ENCODE peak calls at places on chromosome 22, in four cellular contexts. J is psoas muscle, T is IMR-90, W is pancreas. V is an unnamed sample.

GRCh38 chr22:47328550-47329243 is 566.2 kb downstream of the TBC1D22A start:
- DNase-seq in J (peak), W (no peak), T (peak), V (no peak)

GRCh38 chr22:36606114-36606513 is 77.1 kb upstream of the EIF3D start:
- DNase-seq in W (no peak), T (no peak), J (no peak), V (no peak)

GRCh38 chr22:34579519-34579918 is 486.4 kb upstream of the ISX start:
- DNase-seq in T (no peak), W (no peak), J (no peak), V (no peak)

GRCh38 chr22:31089101-31090100 is 8.3 kb downstream of the SMTN start:
- DNase-seq in J (peak), W (peak), T (no peak), V (peak)

GRCh38 chr22:37187891-37188761 is at the start of gene C1QTNF6:
- DNase-seq in J (peak), W (peak), T (peak), V (no peak)

GRCh38 chr22:19579880-19580279 is 55.7 kb upstream of the CLDN5 start:
- DNase-seq in W (no peak), J (peak), T (no peak), V (peak)

GRCh38 chr22:25091449-25091848 is 108.2 kb upstream of the CRYBB3 start:
- DNase-seq in W (no peak), T (no peak), J (no peak), V (no peak)

GRCh38 chr22:46002757-46003270 is 25.9 kb upstream of the WNT7B start:
- DNase-seq in T (peak), W (no peak), J (peak), V (no peak)

GRCh38 chr22:46090631-46091201 is 59.6 kb upstream of the PPARA start:
- DNase-seq in T (peak), W (peak), J (peak), V (no peak)

GRCh38 chr22:42076764-42077485 is 2.6 kb upstream of the SMDT1 start:
- DNase-seq in W (no peak), T (no peak), J (no peak), V (no peak)

GRCh38 chr22:50702821-50703725 is 30.4 kb downstream of the SHANK3 start:
- DNase-seq in W (no peak), T (no peak), J (no peak), V (no peak)

GRCh38 chr22:19756288-19757128 is 4.1 kb upstream of the TBX1 start:
- DNase-seq in W (no peak), J (no peak), T (no peak), V (peak)

GRCh38 chr22:42202669-42203068 is 67.8 kb downstream of the TCF20 start:
- DNase-seq in W (no peak), T (peak), J (no peak), V (no peak)

GRCh38 chr22:50728523-50728931 is 9.5 kb upstream of the ACR start:
- DNase-seq in J (no peak), T (no peak), W (peak), V (no peak)

GRCh38 chr22:25045176-25045575 is 92.7 kb downstream of the KIAA1671 start:
- DNase-seq in J (no peak), W (no peak), T (no peak), V (no peak)

GRCh38 chr22:46767249-46767985 is 5.0 kb downstream of the TBC1D22A start:
- DNase-seq in W (no peak), J (no peak), T (no peak), V (no peak)

GRCh38 chr22:49993649-49994360 is 18.8 kb downstream of the IL17REL start:
- DNase-seq in J (no peak), T (no peak), W (peak), V (no peak)

GRCh38 chr22:49992921-49993648 is 19.5 kb downstream of the IL17REL start:
- DNase-seq in J (peak), W (peak), T (peak), V (peak)

GRCh38 chr22:19206287-19206686 is 27.8 kb upstream of the SLC25A1 start:
- DNase-seq in T (no peak), J (no peak), W (no peak), V (no peak)

DNA sequence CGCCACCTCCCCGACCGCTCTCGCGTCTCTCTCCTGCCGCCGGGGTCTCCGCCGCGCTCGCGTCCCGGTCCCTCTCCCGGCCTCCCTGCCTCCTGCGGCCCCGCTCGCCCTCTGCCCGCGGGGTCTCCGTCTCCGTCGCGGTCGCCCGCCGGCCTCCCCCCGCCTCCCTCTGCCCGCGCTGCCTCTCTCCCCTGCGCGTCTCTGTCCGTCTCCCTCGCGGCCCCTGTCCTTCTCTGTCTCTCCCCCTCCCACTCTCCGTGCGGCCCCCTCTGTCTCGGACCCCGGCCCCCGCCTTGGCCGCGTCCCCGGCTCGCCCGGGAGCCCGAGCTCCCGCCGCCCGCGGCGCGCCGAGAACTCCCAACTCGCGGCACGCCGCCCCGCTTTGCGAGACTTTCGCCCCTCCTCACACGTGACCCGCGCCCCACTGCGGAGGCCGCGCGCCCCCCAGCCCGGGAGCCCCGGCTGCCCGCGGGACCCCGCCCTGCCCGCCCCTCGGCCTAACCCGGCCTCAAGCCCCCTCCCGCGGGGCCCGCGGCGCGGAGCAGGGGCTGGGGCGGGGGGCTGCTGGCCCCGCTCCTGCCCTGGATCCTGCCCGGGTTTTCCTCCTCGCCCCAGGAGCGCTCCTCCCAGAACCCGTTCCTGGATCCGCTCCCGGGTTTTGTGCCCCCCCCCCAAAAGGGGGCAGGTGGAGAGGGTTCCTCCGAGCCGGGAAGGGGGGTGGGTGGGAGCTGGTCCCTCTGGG is 702 bp upstream of the KCNJ4 start:
- DNase-seq in W (no peak), J (no peak), T (peak), V (no peak)
- H3K4me3 ChIP-seq in W (no peak), J (peak), T (peak), V (peak)

DNA sequence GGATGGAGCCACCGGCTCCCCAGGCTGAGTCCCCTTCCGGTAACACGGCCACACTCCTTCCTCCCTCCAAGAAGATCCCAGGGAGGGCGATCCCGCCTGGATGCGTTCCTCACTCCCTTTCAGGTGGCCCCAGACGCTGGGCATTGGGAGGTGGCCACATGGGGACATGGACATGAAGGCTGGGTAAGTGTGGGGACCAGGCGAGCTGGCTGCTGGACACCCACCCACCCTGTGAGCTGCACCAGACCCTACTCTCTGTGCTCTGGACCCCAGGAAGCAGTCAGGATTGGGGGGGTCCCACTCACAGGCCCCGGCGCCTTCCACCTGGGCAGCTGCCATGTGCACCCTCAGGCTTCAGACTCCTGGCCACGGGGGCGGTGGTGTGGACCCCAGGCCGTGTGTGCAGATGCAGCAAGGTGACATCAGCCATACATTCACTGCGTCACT is 932.8 kb downstream of the BRD1 start:
- DNase-seq in W (peak), T (no peak), J (no peak), V (no peak)
- H3K27ac ChIP-seq in W (no peak), T (no peak), J (no peak), V (no peak)

DNA sequence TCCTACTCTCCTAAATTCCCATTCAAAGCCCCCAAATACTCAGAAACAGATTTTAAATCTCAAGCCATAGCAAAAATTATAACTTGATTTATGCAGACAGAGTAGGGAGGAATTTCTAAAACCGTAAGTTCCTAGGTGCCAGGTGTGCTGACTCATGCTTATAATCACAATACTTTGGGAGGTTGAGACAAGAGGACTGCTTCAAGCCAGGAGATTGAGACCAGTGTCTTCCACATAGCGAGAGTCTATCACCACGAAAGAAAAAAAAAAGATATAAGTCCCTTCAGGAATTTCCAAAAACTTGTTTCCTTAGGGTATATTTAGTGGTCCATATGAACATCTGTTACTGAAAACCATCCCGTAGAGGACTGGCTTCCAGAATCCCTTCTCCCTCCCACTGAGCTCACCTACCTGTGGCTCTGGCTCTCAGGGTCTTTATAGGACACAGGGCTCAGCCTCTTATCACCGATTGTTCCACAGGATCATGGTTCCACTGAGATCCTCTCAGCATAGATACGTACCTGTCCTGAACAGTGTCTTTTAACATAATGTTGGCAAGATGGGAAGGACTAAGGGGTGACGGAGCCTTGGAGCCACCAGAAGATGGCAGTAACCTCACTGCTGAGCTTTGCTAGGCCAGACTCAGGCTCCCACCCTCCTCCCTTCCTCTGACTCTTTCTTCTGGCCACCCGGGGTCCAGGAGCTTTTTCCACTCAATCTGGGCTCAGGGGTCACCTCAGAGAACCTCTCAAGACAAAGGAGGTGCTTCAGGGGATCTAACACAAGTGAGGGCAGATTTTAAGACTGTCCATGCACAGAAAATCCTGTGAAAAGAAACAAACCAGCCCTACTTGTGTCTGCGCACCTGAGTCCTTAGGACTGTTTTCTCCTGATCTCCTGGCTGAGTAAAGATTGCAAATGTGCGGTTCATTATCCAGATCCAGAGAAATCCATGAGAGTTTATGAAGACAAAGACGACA is 117.5 kb upstream of the TOP3B start:
- DNase-seq in T (peak), J (no peak), W (no peak), V (no peak)
- TF ChIP-seq CTCF in T (peak), J (no peak), W (no peak), V (no peak)

GRCh38 chr22:20867179-20868099 is 8.6 kb downstream of the SNAP29 start:
- DNase-seq in T (peak), J (no peak), W (no peak), V (peak)
- H3K4me3 ChIP-seq in T (no peak), J (peak), W (no peak), V (no peak)

GRCh38 chr22:27152033-27152432 is 494.6 kb downstream of the MIAT start:
- DNase-seq in T (no peak), J (no peak), W (no peak), V (no peak)
- H3K27ac ChIP-seq in T (no peak), J (no peak), W (no peak), V (no peak)